ENCODE peak calls at places on chromosomes 4 and X, in four cellular contexts. X is WTC11, D is K562, K is HepG2. F is an unnamed sample.

GRCh38 chr4:186081202-186081807 is 12.3 kb downstream of the TLR3 start:
- DNase-seq in X (peak), D (no peak), K (no peak), F (no peak)

GRCh38 chr4:40909363-40909876 is 159.7 kb downstream of the NSUN7 start:
- DNase-seq in X (no peak), D (no peak), K (no peak), F (no peak)

GRCh38 chrX:112066813-112067212 is 15.8 kb downstream of the TRPC5 start:
- DNase-seq in X (no peak), D (no peak), K (no peak), F (no peak)

GRCh38 chr4:101419324-101420135 is 72.2 kb upstream of the PPP3CA start:
- DNase-seq in X (no peak), D (no peak), K (no peak), F (no peak)

GRCh38 chrX:131812847-131813825 is 210.0 kb upstream of the STK26 start:
- DNase-seq in X (no peak), D (peak), K (no peak), F (peak)

GRCh38 chr4:118290951-118291350 is 61.9 kb downstream of the PRSS12 start:
- DNase-seq in X (no peak), D (no peak), K (no peak), F (no peak)

GRCh38 chr4:16250665-16251365 is 24.5 kb upstream of the TAPT1 start:
- DNase-seq in X (no peak), D (no peak), K (peak), F (no peak)

GRCh38 chr4:37864786-37865185 is 26.1 kb upstream of the TBC1D1 start:
- DNase-seq in X (no peak), D (no peak), K (no peak), F (no peak)

GRCh38 chr4:8198906-8199593 is at the start of gene SH3TC1:
- DNase-seq in X (no peak), D (peak), K (peak), F (no peak)

GRCh38 chr4:133856736-133857355 is 344.7 kb downstream of the PABPC4L start:
- DNase-seq in X (no peak), D (no peak), K (no peak), F (no peak)

GRCh38 chrX:16143968-16144367 is 20.6 kb downstream of the GRPR start:
- DNase-seq in X (no peak), D (no peak), K (no peak), F (no peak)

GRCh38 chrX:49163555-49164419 is 1.2 kb downstream of the MAGIX start:
- DNase-seq in X (peak), D (peak), K (peak), F (peak)

GRCh38 chr4:95547708-95548471 is 883 bp downstream of the UNC5C start:
- DNase-seq in X (peak), D (no peak), K (no peak), F (no peak)

GRCh38 chrX:40866878-40867277 is 131.5 kb upstream of the MED14 start:
- DNase-seq in X (no peak), D (no peak), K (no peak), F (no peak)

GRCh38 chr4:100495074-100495473 is 22.7 kb downstream of the EMCN start:
- DNase-seq in X (no peak), D (no peak), K (no peak), F (no peak)

GRCh38 chrX:43279341-43279808 is 376.7 kb upstream of the MAOA start:
- DNase-seq in X (no peak), D (peak), K (no peak), F (no peak)

GRCh38 chr4:22500831-22501714 is 14.8 kb downstream of the ADGRA3 start:
- DNase-seq in X (no peak), D (no peak), K (no peak), F (no peak)

GRCh38 chr4:30716671-30717207 is 3.4 kb upstream of the PCDH7 start:
- DNase-seq in X (no peak), D (no peak), K (no peak), F (peak)

GRCh38 chr4:168564024-168564423 is 67.2 kb downstream of the PALLD start:
- DNase-seq in X (no peak), D (no peak), K (no peak), F (no peak)

GRCh38 chr4:73603854-73604584 is 16.2 kb downstream of the RASSF6 start:
- DNase-seq in X (no peak), D (no peak), K (no peak), F (no peak)

GRCh38 chr4:108619372-108620100 is 840 bp upstream of the RPL34 start:
- DNase-seq in X (no peak), D (peak), K (no peak), F (no peak)

GRCh38 chr4:13988347-13989265 is 361.1 kb upstream of the BOD1L1 start:
- DNase-seq in X (no peak), D (no peak), K (no peak), F (no peak)

GRCh38 chrX:14095702-14096101 is 66.0 kb upstream of the GEMIN8 start:
- DNase-seq in X (peak), D (peak), K (peak), F (peak)

GRCh38 chr4:79273918-79274317 is 51.9 kb downstream of the NAA11 start:
- DNase-seq in X (no peak), D (no peak), K (no peak), F (no peak)

GRCh38 chr4:130053723-130054122 is 957.8 kb downstream of the C4orf33 start:
- DNase-seq in X (no peak), D (no peak), K (peak), F (no peak)

GRCh38 chrX:99308302-99308701 is 1101.8 kb downstream of the PCDH19 start:
- DNase-seq in X (no peak), D (no peak), K (no peak), F (no peak)

GRCh38 chrX:77788050-77788449 is 2.0 kb upstream of the ATRX start:
- DNase-seq in X (no peak), D (peak), K (peak), F (no peak)

GRCh38 chr4:140806175-140806574 is 50.0 kb upstream of the TBC1D9 start:
- DNase-seq in X (no peak), D (no peak), K (no peak), F (no peak)

GRCh38 chrX:72545990-72546389 is 26.7 kb downstream of the HDAC8 start:
- DNase-seq in X (no peak), D (no peak), K (peak), F (peak)

GRCh38 chr4:2745981-2746806 is 9.9 kb downstream of the TNIP2 start:
- DNase-seq in X (no peak), D (peak), K (no peak), F (no peak)

GRCh38 chr4:25154594-25155265 is 5.5 kb downstream of the SEPSECS start:
- DNase-seq in X (no peak), D (no peak), K (peak), F (no peak)

GRCh38 chr4:13169731-13170130 is 314.4 kb downstream of the RAB28 start:
- DNase-seq in X (no peak), D (no peak), K (no peak), F (no peak)

GRCh38 chr4:16706251-16706650 is 192.2 kb downstream of the LDB2 start:
- DNase-seq in X (no peak), D (no peak), K (no peak), F (no peak)

GRCh38 chrX:750812-751211 is 120.2 kb downstream of the SHOX start:
- DNase-seq in X (no peak), D (no peak), K (no peak), F (no peak)

GRCh38 chr4:152729466-152729865 is 49.7 kb upstream of the TMEM154 start:
- DNase-seq in X (no peak), D (no peak), K (no peak), F (no peak)

GRCh38 chr4:7275490-7276154 is 83.3 kb downstream of the SORCS2 start:
- DNase-seq in X (no peak), D (no peak), K (no peak), F (no peak)

GRCh38 chr4:177281544-177281943 is 28.1 kb upstream of the NEIL3 start:
- DNase-seq in X (no peak), D (no peak), K (no peak), F (no peak)

GRCh38 chr4:121728798-121729226 is 32.0 kb upstream of the ANXA5 start:
- DNase-seq in X (no peak), D (no peak), K (no peak), F (no peak)

GRCh38 chrX:120457766-120458180 is 11.3 kb downstream of the LAMP2 start:
- DNase-seq in X (no peak), D (no peak), K (no peak), F (no peak)
- TF ChIP-seq ELF4 in X (no peak), D (no peak), K (no peak), F (no peak)

GRCh38 chrX:119206203-119206602 is 29.9 kb upstream of the PGRMC1 start:
- DNase-seq in X (no peak), D (peak), K (no peak), F (no peak)
- TF ChIP-seq ELF4 in X (no peak), D (no peak), K (no peak), F (no peak)

DNA sequence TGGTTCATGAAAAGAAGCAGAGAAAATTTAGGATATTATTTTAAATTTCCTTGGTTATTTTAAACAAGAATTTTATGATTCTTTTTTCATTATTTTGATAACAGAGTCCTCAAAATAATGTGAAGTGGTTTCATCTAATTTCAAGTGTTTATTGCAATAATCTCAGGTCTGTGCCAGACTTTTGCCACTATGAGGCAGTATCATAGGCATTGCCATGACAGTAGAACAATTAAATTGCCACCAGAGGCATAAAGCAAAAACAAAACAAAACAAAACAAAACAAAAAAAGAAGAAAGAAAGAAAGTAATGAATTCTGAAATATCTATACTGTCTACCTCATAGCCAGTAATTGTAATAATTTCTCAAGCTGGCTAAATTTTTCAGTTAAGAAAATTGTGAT is 739.2 kb downstream of the KCTD8 start:
- DNase-seq in X (no peak), D (no peak), K (no peak), F (no peak)
- TF ChIP-seq ELF4 in X (no peak), D (no peak), K (no peak), F (no peak)

GRCh38 chr4:5812506-5813229 is 80.2 kb downstream of the CRMP1 start:
- DNase-seq in X (no peak), D (peak), K (peak), F (peak)
- TF ChIP-seq ELF4 in X (no peak), D (no peak), K (no peak), F (no peak)

GRCh38 chr4:112982677-112983076 is 66.8 kb upstream of the ANK2 start:
- DNase-seq in X (no peak), D (no peak), K (no peak), F (no peak)
- TF ChIP-seq ELF4 in X (no peak), D (no peak), K (no peak), F (no peak)

GRCh38 chr4:184309241-184310170 is 91.8 kb upstream of the ENPP6 start:
- DNase-seq in X (no peak), D (no peak), K (no peak), F (no peak)

GRCh38 chr4:184310171-184310567 is 92.5 kb upstream of the ENPP6 start:
- DNase-seq in X (peak), D (peak), K (no peak), F (no peak)

GRCh38 chr4:184306470-184306869 is 88.8 kb upstream of the ENPP6 start:
- DNase-seq in X (no peak), D (no peak), K (no peak), F (no peak)

GRCh38 chr4:184310881-184311709 is 93.4 kb upstream of the ENPP6 start:
- DNase-seq in X (no peak), D (no peak), K (peak), F (no peak)

GRCh38 chr4:184306949-184307348 is 89.3 kb upstream of the ENPP6 start:
- DNase-seq in X (no peak), D (no peak), K (no peak), F (no peak)
- TF ChIP-seq ELF4 in X (no peak), D (no peak), K (no peak), F (no peak)

GRCh38 chrX:146264763-146265375 is 447.2 kb downstream of the SLITRK2 start:
- DNase-seq in X (no peak), D (no peak), K (no peak), F (no peak)
- TF ChIP-seq ELF4 in X (no peak), D (no peak), K (no peak), F (no peak)

DNA sequence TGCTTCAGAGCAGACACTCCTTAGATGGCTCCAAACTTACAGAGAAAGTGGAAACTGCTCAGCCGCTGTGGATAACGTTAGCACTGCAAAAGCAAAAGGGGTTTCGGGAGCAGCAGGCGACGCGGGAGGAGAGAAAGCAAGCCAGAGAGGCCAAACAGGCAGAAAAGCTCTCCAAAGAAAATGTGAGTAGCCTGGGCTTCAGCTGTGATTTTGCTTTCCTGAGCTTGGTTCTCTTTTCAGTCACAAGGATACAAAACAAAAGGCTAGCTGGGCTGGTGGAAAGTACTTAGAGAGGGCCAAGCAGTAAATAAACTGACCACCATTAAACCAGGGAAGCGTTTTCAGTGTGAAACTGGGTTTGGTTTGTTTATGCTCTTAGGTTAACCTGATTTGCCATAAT is 63.9 kb downstream of the AASDH start:
- DNase-seq in X (no peak), D (no peak), K (no peak), F (no peak)
- TF ChIP-seq ELF4 in X (no peak), D (no peak), K (no peak), F (no peak)

F was measured in HEK293T.